ENCODE peak calls at places on chromosome 11, in seven cellular contexts. K, F, Y, L, G, I and O are unnamed samples. For H3K4me1, the result is how much of the 10 kb centered on the place peaks cover.

GRCh38 chr11:1553808-1554594 is 18.1 kb downstream of the DUSP8 start:
- DNase-seq in K (no peak), F (peak), Y (no peak), L (no peak), G (no peak), I (peak), O (no peak)

GRCh38 chr11:12914401-12914912 is 94.7 kb upstream of the RASSF10 start:
- DNase-seq in K (peak), F (peak), Y (peak), L (no peak), G (peak), I (no peak), O (no peak)

GRCh38 chr11:133830931-133831907 is 14.1 kb downstream of the SPATA19 start:
- DNase-seq in K (no peak), F (no peak), Y (no peak), L (no peak), G (no peak), I (no peak), O (peak)

GRCh38 chr11:43573233-43573632 is 107.3 kb upstream of the HSD17B12 start:
- DNase-seq in K (no peak), F (no peak), Y (peak), L (peak), G (peak), I (no peak), O (no peak)

GRCh38 chr11:24844406-24844805 is 347.6 kb downstream of the LUZP2 start:
- DNase-seq in K (no peak), F (no peak), Y (no peak), L (no peak), G (no peak), I (no peak), O (no peak)

GRCh38 chr11:2421996-2422395 is 21.4 kb downstream of the TSSC4 start:
- DNase-seq in K (no peak), F (peak), Y (no peak), L (no peak), G (no peak), I (no peak), O (no peak)

GRCh38 chr11:123180166-123180565 is 14.9 kb downstream of the CLMP start:
- DNase-seq in K (no peak), F (no peak), Y (no peak), L (no peak), G (no peak), I (no peak), O (no peak)

GRCh38 chr11:87889126-87889525 is 286.1 kb downstream of the RAB38 start:
- DNase-seq in K (no peak), F (no peak), Y (no peak), L (no peak), G (no peak), I (no peak), O (no peak)

GRCh38 chr11:84594602-84595001 is 1032.5 kb downstream of the DLG2 start:
- DNase-seq in K (no peak), F (no peak), Y (no peak), L (no peak), G (no peak), I (no peak), O (no peak)

GRCh38 chr11:124799384-124800225 is 601 bp downstream of the MSANTD2 start:
- DNase-seq in K (peak), F (peak), Y (peak), L (no peak), G (peak), I (peak), O (no peak)

GRCh38 chr11:134512791-134513538 is 100.9 kb upstream of the B3GAT1 start:
- DNase-seq in K (peak), F (no peak), Y (peak), L (no peak), G (no peak), I (peak), O (no peak)

GRCh38 chr11:115297330-115297729 is 206.9 kb downstream of the CADM1 start:
- DNase-seq in K (no peak), F (no peak), Y (no peak), L (no peak), G (no peak), I (no peak), O (no peak)

DNA sequence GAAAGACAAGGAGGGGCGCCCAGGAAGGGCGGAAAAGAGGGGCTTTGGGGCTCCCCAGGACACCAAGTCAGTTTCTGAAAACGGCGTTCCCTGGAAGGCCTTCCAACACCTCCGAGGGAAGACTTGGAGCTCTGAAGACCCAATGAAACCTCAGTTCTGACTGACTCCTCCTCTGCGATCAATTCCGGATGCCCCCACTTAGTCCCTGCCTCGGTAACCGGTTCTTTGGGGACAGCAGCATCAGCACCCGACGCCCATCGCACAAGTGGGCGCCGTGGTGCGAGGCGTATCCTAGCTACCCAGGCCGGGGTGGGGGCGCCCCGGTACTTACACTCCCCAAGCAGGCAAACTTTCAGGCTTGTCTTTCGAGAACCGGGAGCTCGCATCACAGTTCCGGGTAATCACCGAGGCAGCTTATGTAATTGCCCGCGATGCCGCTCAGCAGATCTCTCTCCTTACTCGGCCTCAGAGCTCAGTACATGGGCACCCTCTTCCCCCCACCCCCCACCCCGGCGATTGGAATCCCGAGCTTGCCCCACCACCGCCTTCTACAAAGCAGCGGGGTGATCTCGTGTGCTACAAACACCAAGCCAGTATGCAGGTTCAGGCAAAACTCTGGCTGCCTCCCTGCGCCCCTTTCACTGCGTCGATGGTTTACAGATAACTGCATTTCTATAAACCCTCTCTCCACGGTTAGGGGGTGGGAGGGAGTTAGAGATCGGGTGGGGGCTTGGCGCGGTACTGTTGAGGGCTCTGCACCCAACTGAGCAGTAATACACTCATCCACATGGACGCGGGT is 2.0 kb downstream of the TENM4 start:
- DNase-seq in K (peak), F (peak), Y (peak), L (no peak), G (no peak), I (peak), O (no peak)
- TF ChIP-seq POLR2A in K (no peak), F (no peak), Y (no peak), L (no peak), G (no peak), I (no peak), O (no peak)

GRCh38 chr11:69104212-69104855 is 51.4 kb upstream of the SMIM38 start:
- DNase-seq in K (no peak), F (peak), Y (no peak), L (no peak), G (no peak), I (no peak), O (no peak)
- H3K4me1 ChIP-seq in K (under half), F (under half), Y (under half), L (under half), G (under half), I (under half), O (under half)

GRCh38 chr11:57667715-57668466 is at the start of gene ZDHHC5:
- DNase-seq in K (peak), F (peak), Y (peak), L (peak), G (peak), I (peak), O (peak)
- TF ChIP-seq POLR2A in K (peak), F (peak), Y (no peak), L (peak), G (peak), I (peak), O (peak)

DNA sequence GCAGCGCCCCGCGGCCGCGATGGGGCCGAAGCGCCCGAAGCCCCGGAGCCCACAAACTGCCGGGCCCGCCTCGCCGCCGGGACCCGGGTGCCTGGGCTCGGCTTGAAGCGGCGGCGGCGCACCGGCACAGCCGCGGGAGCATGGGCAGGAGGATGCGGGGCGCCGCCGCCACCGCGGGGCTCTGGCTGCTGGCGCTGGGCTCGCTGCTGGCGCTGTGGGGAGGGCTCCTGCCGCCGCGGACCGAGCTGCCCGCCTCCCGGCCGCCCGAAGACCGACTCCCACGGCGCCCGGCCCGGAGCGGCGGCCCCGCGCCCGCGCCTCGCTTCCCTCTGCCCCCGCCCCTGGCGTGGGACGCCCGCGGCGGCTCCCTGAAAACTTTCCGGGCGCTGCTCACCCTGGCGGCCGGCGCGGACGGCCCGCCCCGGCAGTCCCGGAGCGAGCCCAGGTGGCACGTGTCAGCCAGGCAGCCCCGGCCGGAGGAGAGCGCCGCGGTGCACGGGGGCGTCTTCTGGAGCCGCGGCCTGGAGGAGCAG is 303 bp downstream of the FJX1 start:
- DNase-seq in K (no peak), F (no peak), Y (peak), L (no peak), G (no peak), I (no peak), O (no peak)
- H3K4me1 ChIP-seq in K (under half), F (under half), Y (under half), L (under half), G (under half), I (under half), O (under half)

GRCh38 chr11:126262216-126262615 is 6.5 kb downstream of the SRPRA start:
- DNase-seq in K (no peak), F (no peak), Y (no peak), L (no peak), G (no peak), I (no peak), O (no peak)
- TF ChIP-seq POLR2A in K (no peak), F (no peak), Y (no peak), L (peak), G (no peak), I (no peak), O (no peak)